ENCODE peak calls at places on chromosomes 4 and X, in four cellular contexts. G, S, R and T are unnamed samples.

GRCh38 chr4:8725071-8725841 is 132.7 kb downstream of the CPZ start:
- DNase-seq in G (no peak), S (peak), R (no peak), T (no peak)

GRCh38 chr4:185730387-185730786 is 81.6 kb downstream of the SORBS2 start:
- DNase-seq in G (no peak), S (no peak), R (no peak), T (peak)

GRCh38 chr4:187124311-187124710 is 400.7 kb upstream of the FAT1 start:
- DNase-seq in G (no peak), S (no peak), R (no peak), T (no peak)

GRCh38 chrX:72101597-72102037 is 30.1 kb downstream of the RTL5 start:
- DNase-seq in G (no peak), S (peak), R (no peak), T (no peak)

GRCh38 chr4:17771284-17771908 is 10.0 kb downstream of the FAM184B start:
- DNase-seq in G (no peak), S (no peak), R (no peak), T (no peak)

GRCh38 chr4:112522389-112522788 is 6.4 kb upstream of the NEUROG2 start:
- DNase-seq in G (no peak), S (no peak), R (no peak), T (no peak)

GRCh38 chr4:36207808-36208207 is 36.5 kb downstream of the ARAP2 start:
- DNase-seq in G (no peak), S (no peak), R (no peak), T (no peak)

GRCh38 chr4:158776106-158776505 is 7.3 kb downstream of the FNIP2 start:
- DNase-seq in G (no peak), S (no peak), R (no peak), T (no peak)

GRCh38 chr4:138751290-138751689 is 264.3 kb upstream of the NOCT start:
- DNase-seq in G (no peak), S (no peak), R (no peak), T (no peak)

GRCh38 chrX:150239946-150240642 is 123.0 kb upstream of the MAMLD1 start:
- DNase-seq in G (no peak), S (peak), R (no peak), T (no peak)

GRCh38 chrX:117969782-117970181 is 146.8 kb downstream of the KLHL13 start:
- DNase-seq in G (peak), S (no peak), R (no peak), T (no peak)

GRCh38 chr4:8439914-8440490 is 521 bp downstream of the ACOX3 start:
- DNase-seq in G (no peak), S (no peak), R (no peak), T (peak)

GRCh38 chr4:145843651-145844050 is 95.0 kb downstream of the ZNF827 start:
- DNase-seq in G (no peak), S (no peak), R (no peak), T (no peak)

GRCh38 chrX:38893441-38893840 is 92.2 kb downstream of the MID1IP1 start:
- DNase-seq in G (no peak), S (no peak), R (no peak), T (no peak)

GRCh38 chrX:112849010-112849409 is 8.4 kb upstream of the AMOT start:
- DNase-seq in G (no peak), S (no peak), R (no peak), T (no peak)